ENCODE peak calls at places on chromosomes 11 and 22, in five cellular contexts. N is fibroblast of mammary gland; G is CD8-positive, alpha-beta T cell; D is body of pancreas; H is choroid plexus epithelial cell. M is an unnamed sample.

GRCh38 chr11:17412488-17413180 is 24.2 kb upstream of the KCNJ11 start:
- DNase-seq in D (no peak), N (no peak), H (no peak), G (no peak), M (no peak)

GRCh38 chr11:102204174-102204573 is 93.9 kb downstream of the YAP1 start:
- DNase-seq in G (no peak), H (no peak), D (no peak), N (peak; percentile 56), M (no peak)

GRCh38 chr11:65538915-65539374 is 14.1 kb downstream of the SCYL1 start:
- DNase-seq in D (no peak), H (no peak), N (no peak), G (no peak), M (no peak)

GRCh38 chr11:71139516-71140205 is 112.7 kb downstream of the SHANK2 start:
- DNase-seq in D (peak; percentile 92), N (peak; percentile 21), G (no peak), H (no peak), M (no peak)

GRCh38 chr11:76738618-76739220 is 44.4 kb upstream of the TSKU start:
- DNase-seq in G (no peak), D (no peak), H (no peak), N (no peak), M (no peak)

GRCh38 chr22:50702261-50702671 is 29.6 kb downstream of the SHANK3 start:
- DNase-seq in G (no peak), N (no peak), H (no peak), D (peak; percentile 6), M (no peak)

GRCh38 chr11:68373810-68374501 is 61.6 kb downstream of the LRP5 start:
- DNase-seq in H (peak; percentile 48), G (no peak), N (peak; percentile 51), D (peak; percentile 59), M (no peak)

GRCh38 chr11:45369294-45369693 is 83.2 kb upstream of the SYT13 start:
- DNase-seq in D (no peak), N (no peak), H (no peak), G (no peak), M (no peak)

GRCh38 chr11:92269841-92270240 is 45.2 kb downstream of the FAT3 start:
- DNase-seq in G (no peak), N (no peak), D (no peak), H (no peak), M (no peak)

GRCh38 chr22:32348031-32348611 is 9.5 kb upstream of the RFPL3 start:
- DNase-seq in N (no peak), D (no peak), H (no peak), G (no peak), M (no peak)

GRCh38 chr11:119651802-119652584 is 77.0 kb downstream of the NECTIN1 start:
- DNase-seq in H (no peak), N (no peak), D (peak; percentile 69), G (no peak), M (no peak)

GRCh38 chr11:72812604-72812967 is 1.6 kb upstream of the ATG16L2 start:
- DNase-seq in N (no peak), D (no peak), H (no peak), G (no peak), M (no peak)
- TF ChIP-seq CTCF in N (no peak), D (no peak), H (no peak), G (no peak), M (no peak)

GRCh38 chr11:47377571-47378010 is 756 bp downstream of the SPI1 start:
- DNase-seq in D (no peak), N (no peak), H (no peak), G (no peak), M (no peak)
- H3K4me3 ChIP-seq in D (no peak overlapping the region), N (no peak overlapping the region), H (no peak overlapping the region), G (no peak overlapping the region), M (peak overlapping the region; percentile 82)

GRCh38 chr22:48867891-48868290 is 959.8 kb downstream of the BRD1 start:
- DNase-seq in N (no peak), G (no peak), D (no peak), H (no peak), M (no peak)
- TF ChIP-seq CTCF in N (no peak), G (no peak), D (no peak), H (no peak), M (no peak)

DNA sequence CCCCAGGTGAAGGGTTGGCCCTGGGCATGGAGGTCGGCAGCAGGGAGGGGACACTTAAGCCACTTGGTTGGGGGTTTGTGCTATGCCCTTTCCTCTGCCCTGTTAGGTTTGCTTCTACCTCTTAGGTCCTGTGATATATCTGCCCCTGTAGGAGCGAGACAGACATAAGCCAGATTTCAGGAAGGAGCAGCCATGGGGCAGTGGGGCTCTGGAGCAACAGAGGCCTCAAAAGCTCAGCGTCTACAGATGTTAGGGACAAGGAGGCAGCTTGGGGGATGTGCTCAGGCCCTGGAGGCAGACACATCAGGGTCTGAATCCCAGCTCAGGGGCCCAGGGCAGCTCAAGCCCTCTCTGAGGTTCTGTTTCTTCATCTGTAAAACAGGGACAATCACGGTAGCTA is 27.2 kb upstream of the KCNQ1OT1 start:
- DNase-seq in H (peak; percentile 60), N (no peak), G (no peak), D (no peak), M (no peak)
- H3K4me3 ChIP-seq in H (no peak overlapping the region), N (no peak overlapping the region), G (no peak overlapping the region), D (no peak overlapping the region), M (no peak overlapping the region)

GRCh38 chr22:27438271-27438980 is 363.1 kb downstream of the MN1 start:
- DNase-seq in D (peak; percentile 81), H (peak; percentile 53), G (no peak), N (no peak), M (no peak)
- TF ChIP-seq CTCF in D (no peak), H (peak; percentile 16), G (no peak), N (no peak), M (no peak)

GRCh38 chr11:27471588-27472397 is 797 bp downstream of the LGR4 start:
- DNase-seq in D (peak; percentile 59), G (peak; percentile 22), N (no peak), H (peak; percentile 26), M (no peak)
- H3K4me3 ChIP-seq in D (peak overlapping the region; percentile 64), G (peak overlapping the region; percentile 72), N (peak overlapping the region; percentile 72), H (peak overlapping the region; percentile 80), M (peak overlapping the region; percentile 74)

GRCh38 chr11:975824-976223 is 50.2 kb downstream of the AP2A2 start:
- DNase-seq in G (no peak), N (peak; percentile 39), H (peak; percentile 66), D (no peak), M (no peak)
- TF ChIP-seq CTCF in G (no peak), N (peak; percentile 15), H (peak; percentile 65), D (no peak), M (no peak)

GRCh38 chr11:131370090-131370751 is at the start of gene NTM:
- DNase-seq in N (peak; percentile 62), G (no peak), D (peak; percentile 63), H (peak; percentile 6), M (no peak)
- H3K4me3 ChIP-seq in N (no peak within 1 kb of the TSS), G (no peak within 1 kb of the TSS), D (no peak within 1 kb of the TSS), H (no peak within 1 kb of the TSS), M (no peak within 1 kb of the TSS)

GRCh38 chr11:13781153-13781552 is 112.7 kb downstream of the FAR1 start:
- DNase-seq in D (no peak), H (no peak), G (no peak), N (no peak), M (no peak)
- TF ChIP-seq CTCF in D (no peak), H (no peak), G (no peak), N (no peak), M (no peak)